ENCODE peak calls at places on chromosomes 3 and 15, in six cellular contexts. D, L, O, Z, J and M are unnamed samples.
A peak's percentile ranks its signal among the peaks of the same experiment; 100 is the strongest.

GRCh38 chr3:160099855-160100254 is 111.2 kb downstream of the IL12A start:
- DNase-seq in J (no peak), D (no peak), L (no peak), Z (no peak), O (no peak), M (no peak)

GRCh38 chr15:90665288-90666134 is 51.6 kb upstream of the BLM start:
- DNase-seq in D (peak; percentile 55), O (peak; percentile 78), L (no peak), Z (peak; percentile 69), J (no peak), M (peak; percentile 62)

GRCh38 chr3:535566-536416 is 339.2 kb downstream of the CHL1 start:
- DNase-seq in L (peak; percentile 8), D (peak; percentile 25), O (no peak), Z (peak; percentile 18), J (no peak), M (no peak)

GRCh38 chr3:58630081-58630709 is 36.4 kb downstream of the FAM3D start:
- DNase-seq in Z (peak; percentile 91), L (peak; percentile 70), O (peak; percentile 74), D (peak; percentile 85), J (peak; percentile 49), M (peak; percentile 73)

GRCh38 chr3:27677554-27677953 is 44.6 kb downstream of the EOMES start:
- DNase-seq in O (peak; percentile 90), J (no peak), D (no peak), Z (no peak), L (no peak), M (no peak)

GRCh38 chr3:181741428-181741827 is 29.7 kb downstream of the SOX2 start:
- DNase-seq in O (no peak), Z (no peak), J (no peak), D (no peak), L (no peak), M (no peak)

GRCh38 chr3:139538733-139539132 is 809 bp downstream of the RBP1 start:
- DNase-seq in Z (peak; percentile 67), O (no peak), J (no peak), L (peak; percentile 32), D (peak; percentile 35), M (no peak)

GRCh38 chr15:80561500-80561899 is 133.6 kb upstream of the ABHD17C start:
- DNase-seq in D (no peak), L (no peak), J (no peak), Z (no peak), O (no peak), M (no peak)

GRCh38 chr3:146469206-146470017 is at the start of gene PLSCR2:
- DNase-seq in D (peak; percentile 19), L (peak; percentile 44), J (peak; percentile 45), Z (peak; percentile 38), O (peak; percentile 35), M (no peak)

GRCh38 chr3:126133606-126134005 is 46.8 kb downstream of the ALDH1L1 start:
- DNase-seq in Z (peak; percentile 21), L (no peak), O (no peak), J (no peak), D (no peak), M (no peak)

GRCh38 chr3:45665101-45665572 is 24.1 kb upstream of the SACM1L start:
- DNase-seq in L (peak; percentile 56), Z (peak; percentile 70), D (peak; percentile 21), O (peak; percentile 34), J (peak; percentile 46), M (peak; percentile 77)

GRCh38 chr15:68677996-68678395 is 99.2 kb downstream of the CORO2B start:
- DNase-seq in O (no peak), D (no peak), Z (no peak), L (no peak), J (no peak), M (no peak)

GRCh38 chr3:185936814-185937688 is 763 bp downstream of the TRA2B start:
- DNase-seq in D (peak; percentile 78), J (peak; percentile 94), L (peak; percentile 75), O (peak; percentile 87), Z (peak; percentile 86), M (peak; percentile 87)

GRCh38 chr3:123349566-123350450 is 99.1 kb downstream of the ADCY5 start:
- DNase-seq in J (no peak), D (no peak), O (no peak), Z (no peak), L (no peak), M (no peak)

GRCh38 chr15:57503051-57503702 is 88.5 kb upstream of the MYZAP start:
- DNase-seq in J (no peak), D (no peak), L (no peak), O (no peak), Z (peak; percentile 65), M (peak; percentile 32)

GRCh38 chr3:122676759-122677158 is 3.9 kb upstream of the PARP14 start:
- DNase-seq in D (no peak), J (no peak), Z (no peak), O (peak; percentile 34), L (no peak), M (no peak)

GRCh38 chr3:10527295-10528016 is 22.1 kb upstream of the ATP2B2 start:
- DNase-seq in L (no peak), Z (no peak), J (no peak), O (no peak), D (no peak), M (no peak)

GRCh38 chr15:90035835-90036220 is 34.7 kb downstream of the ZNF710 start:
- DNase-seq in L (peak; percentile 56), J (no peak), O (no peak), D (no peak), Z (peak; percentile 41), M (no peak)

GRCh38 chr15:38520035-38520434 is 44.6 kb downstream of the RASGRP1 start:
- DNase-seq in O (no peak), D (no peak), L (no peak), J (no peak), Z (no peak), M (no peak)

GRCh38 chr3:143840636-143841035 is 7.6 kb downstream of the SLC9A9 start:
- DNase-seq in O (no peak), D (no peak), Z (no peak), J (no peak), L (no peak), M (no peak)